ENCODE peak calls at places on chromosomes 3 and 15, in seven cellular contexts. P, A, Y, J, F, I and Q are unnamed samples.

GRCh38 chr3:181966387-181966786 is 254.7 kb downstream of the SOX2 start:
- DNase-seq in P (no peak), A (no peak), Y (no peak), J (no peak), F (no peak), I (no peak), Q (no peak)

GRCh38 chr3:160401301-160402095 is 2.0 kb downstream of the SMC4 start:
- DNase-seq in P (no peak), A (no peak), Y (no peak), J (peak; percentile 17), F (no peak), I (no peak), Q (no peak)

GRCh38 chr3:23810342-23811116 is 4.8 kb downstream of the UBE2E1 start:
- DNase-seq in P (peak; percentile 53), A (no peak), Y (peak; percentile 10), J (peak; percentile 48), F (no peak), I (peak; percentile 57), Q (peak; percentile 40)

GRCh38 chr3:133857767-133858166 is 37.9 kb downstream of the RAB6B start:
- DNase-seq in P (no peak), A (no peak), Y (no peak), J (no peak), F (no peak), I (no peak), Q (no peak)

GRCh38 chr3:15896500-15896899 is 98.7 kb upstream of the ANKRD28 start:
- DNase-seq in P (no peak), A (no peak), Y (no peak), J (no peak), F (no peak), I (no peak), Q (no peak)

GRCh38 chr15:55683366-55683765 is 59.6 kb downstream of the PRTG start:
- DNase-seq in P (no peak), A (no peak), Y (no peak), J (no peak), F (no peak), I (no peak), Q (no peak)

GRCh38 chr15:32656091-32656860 is 14.8 kb downstream of the SCG5 start:
- DNase-seq in P (no peak), A (no peak), Y (no peak), J (no peak), F (no peak), I (no peak), Q (no peak)

GRCh38 chr15:68982002-68982401 is 32.5 kb upstream of the NOX5 start:
- DNase-seq in P (no peak), A (no peak), Y (no peak), J (no peak), F (no peak), I (no peak), Q (no peak)